ENCODE peak calls at places on chromosomes 4 and X, in seven cellular contexts. N is SK-N-SH, R is K562, Q is HCT116, S is HepG2, D is GM12878, K is H1. O is an unnamed sample.
A peak's percentile ranks its signal among the peaks of the same experiment; 100 is the strongest.

GRCh38 chr4:145531791-145532190 is 50.1 kb downstream of the SMAD1 start:
- DNase-seq in D (no peak), S (no peak), N (no peak), Q (no peak), R (no peak), K (no peak), O (no peak)

GRCh38 chrX:47502591-47503222 is 19.7 kb upstream of the ZNF41 start:
- DNase-seq in R (no peak), Q (no peak), D (no peak), K (no peak), N (no peak), S (no peak), O (no peak)

GRCh38 chr4:67106846-67107467 is 438.3 kb downstream of the CENPC start:
- DNase-seq in Q (no peak), R (no peak), K (no peak), S (no peak), N (no peak), D (no peak), O (no peak)

GRCh38 chr4:169383724-169384123 is 113.0 kb upstream of the SH3RF1 start:
- DNase-seq in K (no peak), N (no peak), S (no peak), R (no peak), D (no peak), Q (no peak), O (no peak)

GRCh38 chrX:19810809-19811208 is 76.6 kb downstream of the SH3KBP1 start:
- DNase-seq in D (no peak), S (peak; percentile 16), K (no peak), N (no peak), R (no peak), Q (no peak), O (no peak)

GRCh38 chr4:113996599-113997177 is 17.2 kb upstream of the ARSJ start:
- DNase-seq in S (no peak), Q (no peak), R (no peak), D (no peak), N (no peak), K (peak; percentile 36), O (no peak)

GRCh38 chr4:169174247-169174646 is 96.5 kb downstream of the SH3RF1 start:
- DNase-seq in S (no peak), Q (peak; percentile 15), D (no peak), R (no peak), K (no peak), N (no peak), O (no peak)

GRCh38 chr4:153332936-153333335 is 11.6 kb upstream of the MND1 start:
- DNase-seq in S (no peak), D (no peak), R (no peak), N (no peak), Q (no peak), K (no peak), O (no peak)

GRCh38 chrX:38941675-38942074 is 140.4 kb downstream of the MID1IP1 start:
- DNase-seq in Q (no peak), N (no peak), R (no peak), D (no peak), K (no peak), S (no peak), O (no peak)

GRCh38 chrX:153517421-153517820 is at the start of gene ATP2B3:
- DNase-seq in R (no peak), N (peak; percentile 80), S (no peak), Q (no peak), K (no peak), D (no peak), O (no peak)

GRCh38 chrX:95919605-95920004 is 765.0 kb upstream of the DIAPH2 start:
- DNase-seq in Q (no peak), D (no peak), N (no peak), R (no peak), K (no peak), S (no peak), O (no peak)

GRCh38 chr4:157080605-157081004 is 4.7 kb downstream of the GLRB start:
- DNase-seq in S (no peak), D (no peak), N (no peak), R (no peak), K (no peak), Q (no peak), O (no peak)

GRCh38 chrX:25755179-25755578 is 383.0 kb upstream of the MAGEB18 start:
- DNase-seq in D (no peak), Q (no peak), S (no peak), N (peak; percentile 24), R (no peak), K (no peak), O (no peak)

GRCh38 chrX:31258163-31258562 is 186.3 kb upstream of the FTHL17 start:
- DNase-seq in S (no peak), Q (no peak), D (no peak), N (no peak), R (no peak), K (no peak), O (no peak)
- TF ChIP-seq JUND in S (no peak), Q (no peak), D (no peak), N (no peak), R (no peak), K (no peak), O (no peak)

GRCh38 chrX:22095306-22095705 is 63.2 kb downstream of the PHEX start:
- DNase-seq in D (no peak), S (no peak), K (no peak), R (no peak), Q (no peak), N (no peak), O (no peak)
- TF ChIP-seq JUND in D (no peak), S (no peak), K (no peak), R (no peak), Q (no peak), N (no peak), O (no peak)

DNA sequence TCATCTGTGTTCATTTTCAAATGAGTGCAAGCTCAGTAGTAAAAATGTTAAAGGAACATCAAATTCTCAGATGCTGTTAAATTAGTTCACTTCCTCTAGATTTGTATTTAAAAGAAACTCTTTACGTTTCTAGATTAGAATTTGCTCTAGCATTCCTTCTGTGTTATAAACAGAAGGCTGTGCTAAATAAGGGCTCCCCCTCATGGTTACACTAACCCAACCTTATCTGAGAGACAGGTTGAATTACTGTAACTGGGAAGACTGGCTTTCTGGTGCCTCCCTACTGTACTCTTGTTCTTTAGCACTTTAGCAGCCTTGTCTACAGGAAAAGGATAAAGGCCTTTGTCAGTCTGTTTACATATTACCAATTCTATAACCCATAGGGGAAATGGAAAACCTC is 56.8 kb downstream of the RXFP1 start:
- DNase-seq in D (no peak), R (no peak), S (peak; percentile 5), Q (peak; percentile 8), N (peak; percentile 25), K (no peak), O (peak; percentile 55)
- TF ChIP-seq JUND in D (no peak), R (no peak), S (no peak), Q (no peak), N (no peak), K (no peak), O (no peak)

GRCh38 chr4:88062311-88062710 is 54.9 kb downstream of the PKD2 start:
- DNase-seq in S (no peak), N (no peak), R (no peak), D (no peak), K (no peak), Q (no peak), O (no peak)
- TF ChIP-seq JUND in S (no peak), N (no peak), R (no peak), D (no peak), K (no peak), Q (no peak), O (no peak)

GRCh38 chr4:183181081-183181480 is 82.0 kb downstream of the WWC2 start:
- DNase-seq in K (no peak), R (no peak), Q (no peak), D (no peak), S (no peak), N (no peak), O (no peak)

GRCh38 chr4:183183906-183184535 is 85.0 kb downstream of the WWC2 start:
- DNase-seq in S (no peak), N (no peak), R (no peak), D (no peak), K (no peak), Q (no peak), O (no peak)

GRCh38 chr4:183185018-183185417 is 86.0 kb downstream of the WWC2 start:
- DNase-seq in S (no peak), R (no peak), K (no peak), D (no peak), N (no peak), Q (no peak), O (no peak)

GRCh38 chr4:183180621-183181020 is 81.6 kb downstream of the WWC2 start:
- DNase-seq in D (no peak), Q (no peak), S (no peak), R (no peak), N (no peak), K (no peak), O (no peak)

DNA sequence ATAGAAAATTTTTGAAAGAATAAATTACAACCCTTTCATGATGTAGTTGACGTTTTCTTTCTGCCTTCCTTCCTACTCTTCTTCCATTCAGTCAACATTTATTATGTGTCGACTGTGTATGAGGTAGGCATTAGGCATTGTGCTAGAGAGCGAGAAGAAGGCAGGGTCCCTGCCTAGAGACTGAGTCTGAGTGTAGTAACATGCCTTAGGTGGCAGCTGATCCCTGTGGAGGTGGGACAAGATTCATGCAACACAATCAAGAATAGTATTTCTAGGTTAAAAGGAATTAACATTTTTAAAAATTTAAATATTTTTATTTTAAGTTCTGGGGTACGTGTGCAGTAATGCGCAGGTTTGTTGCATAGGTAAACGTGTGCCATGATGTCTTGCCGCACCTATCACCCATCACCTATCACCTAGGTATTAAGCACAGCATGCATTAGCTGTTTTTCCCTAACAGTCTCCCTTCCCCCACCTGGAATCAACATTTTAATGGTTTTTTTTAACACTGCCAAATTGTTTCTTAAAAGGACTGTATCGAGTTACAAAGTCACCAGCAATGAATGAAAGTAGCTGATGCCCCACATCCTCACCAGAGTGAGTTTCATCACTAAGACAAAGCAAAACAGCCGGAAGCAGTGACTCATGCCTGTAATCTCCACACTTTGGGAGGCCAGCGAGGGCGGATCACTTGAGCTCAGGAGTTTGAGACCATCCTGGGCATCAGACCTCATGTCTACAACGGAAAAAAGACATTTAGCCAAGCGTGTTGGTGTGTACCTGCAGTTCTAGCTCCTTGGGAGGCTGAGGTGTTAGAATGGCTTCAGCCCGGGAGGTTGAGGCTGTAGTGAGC is 84.0 kb downstream of the WWC2 start:
- DNase-seq in R (no peak), D (no peak), S (peak; percentile 86), N (no peak), Q (peak; percentile 70), K (peak; percentile 89), O (no peak)
- TF ChIP-seq JUND in R (peak; percentile 99), D (no peak), S (peak; percentile 88), N (peak; percentile 87), Q (peak; percentile 84), K (peak; percentile 99), O (no peak)

GRCh38 chrX:68273887-68274286 is 159.4 kb downstream of the OPHN1 start:
- DNase-seq in Q (peak; percentile 8), D (no peak), K (no peak), R (no peak), N (no peak), S (no peak), O (no peak)
- TF ChIP-seq JUND in Q (no peak), D (no peak), K (peak; percentile 12), R (peak; percentile 62), N (no peak), S (no peak), O (no peak)

DNA sequence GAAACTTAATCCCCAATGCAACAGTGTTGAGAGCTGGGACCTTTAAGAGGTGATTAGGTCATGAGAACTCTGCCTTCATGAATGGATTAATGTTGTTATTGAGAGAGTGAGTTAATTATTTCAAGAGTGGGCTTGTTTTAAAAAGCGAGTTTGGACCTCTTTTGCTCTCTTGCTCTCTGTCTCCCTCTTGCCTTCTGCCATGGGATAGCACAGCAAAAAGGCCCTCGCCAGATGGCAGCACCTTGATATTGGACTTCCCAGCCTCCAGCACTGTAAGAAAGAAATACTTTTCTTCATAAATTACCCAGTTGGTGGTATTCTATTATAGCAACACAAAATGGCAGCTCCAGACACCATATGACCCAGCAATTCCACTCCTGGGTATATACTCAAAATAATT is 7.0 kb upstream of the ATP6AP2 start:
- DNase-seq in K (peak; percentile 1), N (no peak), D (no peak), Q (no peak), R (no peak), S (peak; percentile 18), O (peak; percentile 64)
- TF ChIP-seq JUND in K (no peak), N (no peak), D (no peak), Q (no peak), R (no peak), S (no peak), O (no peak)

O was measured in T47D.